ENCODE peak calls at places on chromosomes 6 and 20, in six cellular contexts. One of them, this sample, is unnamed.

GRCh38 chr20:46182271-46182670 is 64.2 kb downstream of the CD40 start:
- DNase-seq in aorta: no peak
- DNase-seq in CD8-positive, alpha-beta T cell: no peak
- DNase-seq in tibial nerve: no peak
- DNase-seq in heart right ventricle: no peak
- DNase-seq in cardiac muscle cell: no peak
- DNase-seq in this sample: no peak

GRCh38 chr6:40962241-40962640 is 76.8 kb downstream of the UNC5CL start:
- DNase-seq in aorta: no peak
- DNase-seq in CD8-positive, alpha-beta T cell: no peak
- DNase-seq in tibial nerve: no peak
- DNase-seq in heart right ventricle: no peak
- DNase-seq in cardiac muscle cell: no peak
- DNase-seq in this sample: no peak

GRCh38 chr6:153059311-153059710 is 56.8 kb upstream of the MTRF1L start:
- DNase-seq in aorta: no peak
- DNase-seq in CD8-positive, alpha-beta T cell: no peak
- DNase-seq in tibial nerve: no peak
- DNase-seq in heart right ventricle: no peak
- DNase-seq in cardiac muscle cell: no peak
- DNase-seq in this sample: no peak

GRCh38 chr6:168332020-168332419 is 12.4 kb upstream of the DACT2 start:
- DNase-seq in aorta: no peak
- DNase-seq in CD8-positive, alpha-beta T cell: no peak
- DNase-seq in tibial nerve: no peak
- DNase-seq in heart right ventricle: no peak
- DNase-seq in cardiac muscle cell: no peak
- DNase-seq in this sample: no peak

GRCh38 chr20:38175221-38176030 is 10.4 kb upstream of the TGM2 start:
- DNase-seq in aorta: peak; percentile 55
- DNase-seq in CD8-positive, alpha-beta T cell: no peak
- DNase-seq in tibial nerve: no peak
- DNase-seq in heart right ventricle: no peak
- DNase-seq in cardiac muscle cell: no peak
- DNase-seq in this sample: no peak

GRCh38 chr20:32674362-32674789 is 635 bp upstream of the C20orf203 start:
- DNase-seq in aorta: no peak
- DNase-seq in CD8-positive, alpha-beta T cell: peak; percentile 61
- DNase-seq in tibial nerve: peak; percentile 27
- DNase-seq in heart right ventricle: no peak
- DNase-seq in cardiac muscle cell: peak; percentile 64
- DNase-seq in this sample: peak; percentile 54

GRCh38 chr6:88013015-88013414 is 34.6 kb upstream of the SPACA1 start:
- DNase-seq in aorta: no peak
- DNase-seq in CD8-positive, alpha-beta T cell: peak; percentile 4
- DNase-seq in tibial nerve: no peak
- DNase-seq in heart right ventricle: no peak
- DNase-seq in cardiac muscle cell: no peak
- DNase-seq in this sample: no peak

GRCh38 chr20:33696448-33696847 is 10.3 kb upstream of the E2F1 start:
- DNase-seq in aorta: no peak
- DNase-seq in CD8-positive, alpha-beta T cell: no peak
- DNase-seq in tibial nerve: no peak
- DNase-seq in heart right ventricle: no peak
- DNase-seq in cardiac muscle cell: no peak
- DNase-seq in this sample: no peak

GRCh38 chr6:27685278-27685677 is 212.4 kb upstream of the ZNF184 start:
- DNase-seq in aorta: no peak
- DNase-seq in CD8-positive, alpha-beta T cell: no peak
- DNase-seq in tibial nerve: no peak
- DNase-seq in heart right ventricle: no peak
- DNase-seq in cardiac muscle cell: no peak
- DNase-seq in this sample: no peak

GRCh38 chr6:27679968-27680694 is 207.2 kb upstream of the ZNF184 start:
- DNase-seq in aorta: no peak
- DNase-seq in CD8-positive, alpha-beta T cell: no peak
- DNase-seq in tibial nerve: no peak
- DNase-seq in heart right ventricle: no peak
- DNase-seq in cardiac muscle cell: no peak
- DNase-seq in this sample: no peak

GRCh38 chr6:27687154-27688013 is 214.5 kb upstream of the ZNF184 start:
- DNase-seq in aorta: peak; percentile 88
- DNase-seq in CD8-positive, alpha-beta T cell: peak; percentile 58
- DNase-seq in tibial nerve: peak; percentile 45
- DNase-seq in heart right ventricle: peak; percentile 34
- DNase-seq in cardiac muscle cell: peak; percentile 89
- DNase-seq in this sample: peak; percentile 49

GRCh38 chr6:27688014-27688586 is 215.2 kb upstream of the ZNF184 start:
- DNase-seq in aorta: peak; percentile 80
- DNase-seq in CD8-positive, alpha-beta T cell: peak; percentile 75
- DNase-seq in tibial nerve: peak; percentile 83
- DNase-seq in heart right ventricle: peak; percentile 57
- DNase-seq in cardiac muscle cell: peak; percentile 72
- DNase-seq in this sample: peak; percentile 53

GRCh38 chr6:27684264-27685211 is 211.6 kb upstream of the ZNF184 start:
- DNase-seq in aorta: no peak
- DNase-seq in CD8-positive, alpha-beta T cell: no peak
- DNase-seq in tibial nerve: no peak
- DNase-seq in heart right ventricle: no peak
- DNase-seq in cardiac muscle cell: peak; percentile 26
- DNase-seq in this sample: no peak
- H3K4me3 ChIP-seq in aorta: no peak overlapping the region
- H3K4me3 ChIP-seq in CD8-positive, alpha-beta T cell: no peak overlapping the region
- H3K4me3 ChIP-seq in tibial nerve: no peak overlapping the region
- H3K4me3 ChIP-seq in heart right ventricle: no peak overlapping the region
- H3K4me3 ChIP-seq in cardiac muscle cell: no peak overlapping the region
- H3K4me3 ChIP-seq in this sample: no peak overlapping the region

DNA sequence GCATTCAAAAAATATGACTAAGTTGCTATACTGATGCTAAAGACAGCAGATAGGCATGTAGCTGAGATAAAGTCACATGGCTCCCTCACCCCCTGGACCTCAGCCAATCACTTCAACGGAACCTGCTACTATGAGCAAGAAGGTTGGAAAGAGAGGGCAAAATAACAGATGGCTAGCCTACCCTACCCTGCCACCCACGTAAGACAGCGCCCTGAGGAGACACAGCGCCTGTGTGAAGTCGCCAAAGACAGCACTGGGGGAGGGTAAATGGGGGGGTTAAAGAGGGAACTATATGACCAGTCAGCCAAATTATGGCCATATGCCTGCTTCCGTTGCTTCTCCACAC is 163.2 kb downstream of the RALGAPA2 start:
- DNase-seq in aorta: no peak
- DNase-seq in CD8-positive, alpha-beta T cell: no peak
- DNase-seq in tibial nerve: no peak
- DNase-seq in heart right ventricle: no peak
- DNase-seq in cardiac muscle cell: no peak
- DNase-seq in this sample: no peak
- H3K4me3 ChIP-seq in aorta: no peak overlapping the region
- H3K4me3 ChIP-seq in CD8-positive, alpha-beta T cell: no peak overlapping the region
- H3K4me3 ChIP-seq in tibial nerve: no peak overlapping the region
- H3K4me3 ChIP-seq in heart right ventricle: no peak overlapping the region
- H3K4me3 ChIP-seq in cardiac muscle cell: no peak overlapping the region
- H3K4me3 ChIP-seq in this sample: no peak overlapping the region

GRCh38 chr20:22563062-22563965 is 21.1 kb downstream of the FOXA2 start:
- DNase-seq in aorta: no peak
- DNase-seq in CD8-positive, alpha-beta T cell: no peak
- DNase-seq in tibial nerve: no peak
- DNase-seq in heart right ventricle: no peak
- DNase-seq in cardiac muscle cell: no peak
- DNase-seq in this sample: no peak
- H3K4me3 ChIP-seq in aorta: no peak overlapping the region
- H3K4me3 ChIP-seq in CD8-positive, alpha-beta T cell: no peak overlapping the region
- H3K4me3 ChIP-seq in tibial nerve: no peak overlapping the region
- H3K4me3 ChIP-seq in heart right ventricle: no peak overlapping the region
- H3K4me3 ChIP-seq in cardiac muscle cell: no peak overlapping the region
- H3K4me3 ChIP-seq in this sample: no peak overlapping the region

GRCh38 chr6:84089081-84089480 is 55.5 kb downstream of the MRAP2 start:
- DNase-seq in aorta: no peak
- DNase-seq in CD8-positive, alpha-beta T cell: no peak
- DNase-seq in tibial nerve: peak; percentile 21
- DNase-seq in heart right ventricle: no peak
- DNase-seq in cardiac muscle cell: no peak
- DNase-seq in this sample: no peak

GRCh38 chr6:84095156-84095555 is 61.6 kb downstream of the MRAP2 start:
- DNase-seq in aorta: no peak
- DNase-seq in CD8-positive, alpha-beta T cell: no peak
- DNase-seq in tibial nerve: no peak
- DNase-seq in heart right ventricle: no peak
- DNase-seq in cardiac muscle cell: no peak
- DNase-seq in this sample: no peak

GRCh38 chr6:84089552-84089951 is 56.0 kb downstream of the MRAP2 start:
- DNase-seq in aorta: no peak
- DNase-seq in CD8-positive, alpha-beta T cell: no peak
- DNase-seq in tibial nerve: peak; percentile 5
- DNase-seq in heart right ventricle: no peak
- DNase-seq in cardiac muscle cell: no peak
- DNase-seq in this sample: no peak

GRCh38 chr6:84093405-84094049 is 60.0 kb downstream of the MRAP2 start:
- DNase-seq in aorta: no peak
- DNase-seq in CD8-positive, alpha-beta T cell: no peak
- DNase-seq in tibial nerve: no peak
- DNase-seq in heart right ventricle: no peak
- DNase-seq in cardiac muscle cell: no peak
- DNase-seq in this sample: no peak

DNA sequence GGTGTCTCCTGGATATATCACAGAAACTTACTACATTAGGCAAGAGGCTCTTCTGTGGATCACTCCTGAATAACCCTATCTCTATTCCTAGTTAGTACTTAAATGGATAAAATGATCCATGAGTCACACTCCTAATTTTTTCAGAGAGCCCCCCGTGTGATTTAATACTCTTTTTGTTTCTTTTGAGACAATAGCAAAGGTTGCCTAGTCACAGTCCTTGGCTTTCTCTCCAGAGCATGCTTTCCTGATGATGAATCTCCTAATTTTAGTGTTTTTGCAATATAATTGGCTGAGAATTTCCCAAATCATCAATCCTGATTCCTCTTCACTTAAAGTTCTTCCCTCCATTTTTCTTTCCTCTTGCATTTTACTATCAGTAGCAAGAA is 60.5 kb downstream of the MRAP2 start:
- DNase-seq in aorta: no peak
- DNase-seq in CD8-positive, alpha-beta T cell: no peak
- DNase-seq in tibial nerve: no peak
- DNase-seq in heart right ventricle: no peak
- DNase-seq in cardiac muscle cell: no peak
- DNase-seq in this sample: no peak
- H3K4me3 ChIP-seq in aorta: no peak overlapping the region
- H3K4me3 ChIP-seq in CD8-positive, alpha-beta T cell: no peak overlapping the region
- H3K4me3 ChIP-seq in tibial nerve: no peak overlapping the region
- H3K4me3 ChIP-seq in heart right ventricle: no peak overlapping the region
- H3K4me3 ChIP-seq in cardiac muscle cell: no peak overlapping the region
- H3K4me3 ChIP-seq in this sample: no peak overlapping the region

GRCh38 chr6:44275271-44275748 is 5.1 kb downstream of the TMEM151B start:
- DNase-seq in aorta: no peak
- DNase-seq in CD8-positive, alpha-beta T cell: no peak
- DNase-seq in tibial nerve: no peak
- DNase-seq in heart right ventricle: no peak
- DNase-seq in cardiac muscle cell: no peak
- DNase-seq in this sample: no peak

GRCh38 chr6:44276667-44277640 is 6.7 kb downstream of the TMEM151B start:
- DNase-seq in aorta: no peak
- DNase-seq in CD8-positive, alpha-beta T cell: no peak
- DNase-seq in tibial nerve: no peak
- DNase-seq in heart right ventricle: no peak
- DNase-seq in cardiac muscle cell: no peak
- DNase-seq in this sample: no peak

GRCh38 chr6:44278316-44278715 is 8.1 kb downstream of the TMEM151B start:
- DNase-seq in aorta: no peak
- DNase-seq in CD8-positive, alpha-beta T cell: no peak
- DNase-seq in tibial nerve: no peak
- DNase-seq in heart right ventricle: no peak
- DNase-seq in cardiac muscle cell: no peak
- DNase-seq in this sample: no peak

GRCh38 chr6:44277763-44278162 is 7.5 kb downstream of the TMEM151B start:
- DNase-seq in aorta: no peak
- DNase-seq in CD8-positive, alpha-beta T cell: no peak
- DNase-seq in tibial nerve: no peak
- DNase-seq in heart right ventricle: no peak
- DNase-seq in cardiac muscle cell: no peak
- DNase-seq in this sample: no peak

DNA sequence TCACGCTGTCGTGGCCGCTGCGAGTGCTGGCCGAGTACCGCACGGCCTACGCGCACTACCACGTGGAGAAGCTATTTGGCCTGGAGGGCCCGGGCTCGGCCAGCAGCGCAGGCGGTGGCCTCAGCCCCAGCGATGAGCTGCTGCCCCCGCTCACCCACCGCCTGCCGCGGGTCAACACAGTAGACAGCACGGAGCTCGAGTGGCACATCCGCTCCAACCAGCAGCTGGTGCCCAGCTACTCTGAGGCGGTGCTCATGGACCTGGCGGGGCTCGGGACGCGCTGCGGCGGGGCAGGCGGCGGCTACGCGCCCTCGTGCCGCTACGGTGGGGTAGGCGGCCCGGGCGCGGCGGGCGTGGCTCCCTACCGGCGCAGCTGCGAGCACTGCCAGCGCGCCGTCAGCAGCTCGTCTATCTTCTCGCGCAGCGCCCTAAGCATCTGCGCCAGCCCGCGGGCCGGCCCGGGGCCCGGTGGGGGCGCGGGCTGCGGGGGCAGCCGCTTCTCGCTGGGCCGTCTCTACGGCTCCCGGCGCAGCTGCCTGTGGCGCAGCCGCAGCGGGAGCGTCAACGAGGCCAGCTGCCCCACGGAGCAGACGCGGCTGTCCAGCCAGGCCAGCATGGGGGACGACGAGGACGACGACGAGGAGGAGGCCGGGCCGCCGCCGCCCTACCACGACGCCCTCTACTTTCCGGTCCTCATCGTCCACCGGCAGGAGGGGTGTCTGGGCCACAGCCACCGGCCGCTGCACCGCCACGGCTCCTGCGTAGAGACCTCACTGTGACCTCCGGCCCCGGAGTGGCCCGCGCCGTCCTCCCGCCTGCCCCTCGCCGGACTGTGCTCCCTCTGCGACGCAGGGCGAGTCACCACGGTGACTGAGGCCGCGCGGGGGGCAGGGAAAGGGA is 5.7 kb downstream of the TMEM151B start:
- DNase-seq in aorta: no peak
- DNase-seq in CD8-positive, alpha-beta T cell: no peak
- DNase-seq in tibial nerve: no peak
- DNase-seq in heart right ventricle: no peak
- DNase-seq in cardiac muscle cell: no peak
- DNase-seq in this sample: no peak
- H3K4me3 ChIP-seq in aorta: no peak overlapping the region
- H3K4me3 ChIP-seq in CD8-positive, alpha-beta T cell: peak overlapping the region; percentile 30
- H3K4me3 ChIP-seq in tibial nerve: no peak overlapping the region
- H3K4me3 ChIP-seq in heart right ventricle: peak overlapping the region; percentile 40
- H3K4me3 ChIP-seq in cardiac muscle cell: no peak overlapping the region
- H3K4me3 ChIP-seq in this sample: peak overlapping the region; percentile 4

This sample was measured in right lobe of liver.